ENCODE peak calls at places on chromosomes 12 and 14, in four cellular contexts. S, P, X and D are unnamed samples.

GRCh38 chr14:38278035-38278434 is 22.1 kb upstream of the CLEC14A start:
- DNase-seq in X (no peak), P (no peak), S (no peak), D (no peak)

GRCh38 chr14:20440882-20441281 is 4.9 kb upstream of the KLHL33 start:
- DNase-seq in P (no peak), X (no peak), S (no peak), D (no peak)

GRCh38 chr12:112971248-112971647 is 7.1 kb upstream of the OAS2 start:
- DNase-seq in P (no peak), X (no peak), S (peak; percentile 78), D (no peak)

GRCh38 chr12:109949089-109949488 is 47.1 kb downstream of the GIT2 start:
- DNase-seq in P (no peak), S (no peak), X (peak; percentile 99), D (no peak)

GRCh38 chr12:122563361-122563760 is 36.3 kb downstream of the KNTC1 start:
- DNase-seq in S (no peak), P (no peak), X (no peak), D (no peak)

GRCh38 chr12:83161451-83161850 is 474.7 kb downstream of the TMTC2 start:
- DNase-seq in S (no peak), X (no peak), P (no peak), D (no peak)

GRCh38 chr12:1920971-1921370 is 2.5 kb upstream of the CACNA2D4 start:
- DNase-seq in X (no peak), P (no peak), S (peak; percentile 12), D (no peak)

GRCh38 chr12:31906581-31907286 is 52.5 kb upstream of the RESF1 start:
- DNase-seq in S (no peak), P (no peak), X (peak; percentile 7), D (no peak)

GRCh38 chr14:61812347-61813100 is 50.3 kb downstream of the SNAPC1 start:
- DNase-seq in S (peak; percentile 87), X (no peak), P (no peak), D (no peak)

GRCh38 chr14:56324831-56325230 is 206.6 kb downstream of the PELI2 start:
- DNase-seq in P (no peak), S (no peak), X (no peak), D (no peak)

GRCh38 chr14:95491936-95492608 is 24.4 kb downstream of the SYNE3 start:
- DNase-seq in X (no peak), S (no peak), P (no peak), D (no peak)

GRCh38 chr12:117732761-117733160 is 236.0 kb downstream of the KSR2 start:
- DNase-seq in S (no peak), P (no peak), X (no peak), D (no peak)

GRCh38 chr12:113062502-113063395 is 6.2 kb downstream of the DTX1 start:
- DNase-seq in X (no peak), P (no peak), S (peak; percentile 23), D (no peak)

GRCh38 chr12:119020377-119021360 is 39.3 kb downstream of the SRRM4 start:
- DNase-seq in S (peak; percentile 26), X (peak; percentile 36), P (no peak), D (peak; percentile 6)

GRCh38 chr14:35669782-35670181 is 135.8 kb downstream of the INSM2 start:
- DNase-seq in P (no peak), S (no peak), X (no peak), D (peak; percentile 5)

GRCh38 chr12:20830456-20830855 is 20.0 kb downstream of the SLCO1B3 start:
- DNase-seq in S (no peak), P (no peak), X (no peak), D (no peak)

GRCh38 chr12:119822046-119822445 is 55.1 kb downstream of the CIT start:
- DNase-seq in X (no peak), S (no peak), P (no peak), D (no peak)

GRCh38 chr12:57216931-57217871 is 607 bp downstream of the NXPH4 start:
- DNase-seq in S (peak; percentile 56), X (no peak), P (no peak), D (peak; percentile 32)

GRCh38 chr12:117494833-117495714 is 133.6 kb upstream of the NOS1 start:
- DNase-seq in S (no peak), P (no peak), X (peak; percentile 10), D (peak; percentile 52)

GRCh38 chr12:119328111-119328510 is 6.4 kb upstream of the CCDC60 start:
- DNase-seq in S (peak; percentile 46), X (peak; percentile 6), P (no peak), D (peak; percentile 12)

GRCh38 chr12:54066408-54066807 is 12.8 kb downstream of the HOXC4 start:
- DNase-seq in S (no peak), X (no peak), P (no peak), D (no peak)

GRCh38 chr14:30551460-30551859 is 7.5 kb upstream of the G2E3 start:
- DNase-seq in S (no peak), X (peak; percentile 31), P (no peak), D (no peak)

GRCh38 chr12:5439788-5440300 is 7.9 kb downstream of the NTF3 start:
- DNase-seq in X (no peak), S (no peak), P (no peak), D (no peak)

GRCh38 chr12:5440973-5441372 is 9.1 kb downstream of the NTF3 start:
- DNase-seq in S (no peak), X (no peak), P (no peak), D (no peak)

GRCh38 chr12:5441497-5442236 is 9.8 kb downstream of the NTF3 start:
- DNase-seq in P (no peak), S (no peak), X (no peak), D (no peak)

GRCh38 chr12:5444520-5444919 is 12.6 kb downstream of the NTF3 start:
- DNase-seq in S (no peak), X (no peak), P (no peak), D (no peak)

GRCh38 chr12:5442251-5443006 is 10.5 kb downstream of the NTF3 start:
- DNase-seq in S (peak; percentile 55), X (peak; percentile 34), P (no peak), D (peak; percentile 60)
- TF ChIP-seq PBX3 in S (no peak), X (no peak), P (no peak), D (no peak)

DNA sequence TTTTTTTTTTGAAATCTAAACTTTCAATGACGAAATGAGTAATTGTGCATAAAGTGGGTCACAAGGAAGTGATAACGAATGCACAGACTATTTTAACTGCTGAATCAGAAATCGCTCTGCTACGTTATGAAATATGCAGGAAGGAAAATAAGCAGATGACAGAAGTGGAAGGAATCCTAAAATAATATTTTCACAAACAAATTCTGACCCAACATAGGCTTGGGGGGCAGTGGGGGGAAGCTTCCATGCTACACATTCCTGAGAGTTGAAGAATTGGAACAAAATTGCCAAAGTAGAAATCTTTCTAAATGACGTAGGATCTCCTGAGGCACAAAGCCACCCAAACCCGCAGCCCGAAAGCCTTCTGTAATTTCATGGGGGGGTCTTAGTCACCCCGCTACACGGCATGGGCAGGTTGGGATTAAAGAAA is 89.7 kb downstream of the ARF6 start:
- DNase-seq in X (no peak), S (no peak), P (no peak), D (no peak)
- TF ChIP-seq EP300 in X (no peak), S (no peak), P (no peak), D (peak; percentile 78)

GRCh38 chr14:90660865-90661570 is 155.2 kb downstream of the TTC7B start:
- DNase-seq in X (no peak), S (no peak), P (no peak), D (no peak)
- TF ChIP-seq PBX3 in X (no peak), S (no peak), P (no peak), D (no peak)

DNA sequence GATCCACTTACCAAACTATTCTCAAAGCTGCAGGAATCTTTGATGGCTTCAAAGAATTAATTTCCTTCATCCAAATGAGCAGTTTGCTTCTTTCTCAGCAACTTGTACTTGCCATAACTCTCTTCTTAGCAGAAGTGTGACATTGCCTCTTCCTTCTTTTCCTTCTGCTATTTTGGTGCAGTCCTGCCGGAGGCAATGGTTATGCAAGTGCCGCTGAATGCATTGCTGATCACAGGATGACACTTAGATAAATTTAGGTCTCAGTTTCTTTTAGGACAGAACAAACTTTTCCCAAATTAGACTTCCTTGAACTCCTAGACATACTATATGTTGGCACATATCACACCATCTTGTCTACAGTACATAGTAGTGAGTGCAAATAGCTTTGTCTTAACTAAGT is 9.3 kb downstream of the FAR2 start:
- DNase-seq in X (no peak), S (no peak), P (no peak), D (no peak)
- TF ChIP-seq EP300 in X (no peak), S (no peak), P (no peak), D (no peak)

GRCh38 chr14:78195431-78195830 is 25.3 kb downstream of the NRXN3 start:
- DNase-seq in P (no peak), S (no peak), X (no peak), D (no peak)

GRCh38 chr14:78202178-78202577 is 32.0 kb downstream of the NRXN3 start:
- DNase-seq in S (no peak), P (no peak), X (no peak), D (no peak)

GRCh38 chr14:78202976-78203375 is 32.8 kb downstream of the NRXN3 start:
- DNase-seq in S (peak; percentile 17), P (no peak), X (no peak), D (no peak)

GRCh38 chr14:78196323-78196722 is 26.1 kb downstream of the NRXN3 start:
- DNase-seq in P (no peak), X (no peak), S (no peak), D (no peak)

GRCh38 chr14:78197088-78197487 is 26.9 kb downstream of the NRXN3 start:
- DNase-seq in S (no peak), P (no peak), X (no peak), D (no peak)
- TF ChIP-seq PBX3 in S (no peak), P (no peak), X (no peak), D (no peak)

GRCh38 chr12:124481257-124481750 is 86.1 kb downstream of the NCOR2 start:
- DNase-seq in X (peak; percentile 82), P (no peak), S (no peak), D (peak; percentile 52)
- TF ChIP-seq EP300 in X (no peak), P (no peak), S (no peak), D (no peak)

GRCh38 chr12:38025916-38026315 is 290.7 kb upstream of the ALG10B start:
- DNase-seq in P (no peak), S (no peak), X (no peak), D (no peak)
- TF ChIP-seq PBX3 in P (no peak), S (no peak), X (no peak), D (no peak)

GRCh38 chr12:70815056-70815455 is 105.5 kb downstream of the PTPRR start:
- DNase-seq in S (no peak), P (no peak), X (no peak), D (no peak)

GRCh38 chr12:70809887-70810286 is 110.7 kb downstream of the PTPRR start:
- DNase-seq in P (no peak), S (no peak), X (no peak), D (no peak)

GRCh38 chr12:70806827-70807226 is 113.7 kb downstream of the PTPRR start:
- DNase-seq in P (no peak), X (no peak), S (no peak), D (no peak)

GRCh38 chr12:70815866-70816470 is 104.6 kb downstream of the PTPRR start:
- DNase-seq in P (no peak), X (no peak), S (no peak), D (peak; percentile 4)

GRCh38 chr12:70812124-70812523 is 108.4 kb downstream of the PTPRR start:
- DNase-seq in P (no peak), S (no peak), X (no peak), D (no peak)
- TF ChIP-seq EP300 in P (no peak), S (no peak), X (no peak), D (no peak)